ENCODE peak calls at places on chromosomes 2 and 18, in four cellular contexts. One of them, this sample, is unnamed.
A peak's percentile ranks its signal among the peaks of the same experiment; 100 is the strongest.

GRCh38 chr18:52504589-52504988 is 164.6 kb downstream of the DCC start:
- DNase-seq in right lobe of liver: no peak
- DNase-seq in breast epithelium: no peak
- DNase-seq in fibroblast of lung: no peak
- DNase-seq in this sample: no peak

GRCh38 chr18:78814766-78815165 is 164.9 kb upstream of the SALL3 start:
- DNase-seq in right lobe of liver: no peak
- DNase-seq in fibroblast of lung: no peak
- DNase-seq in breast epithelium: no peak
- DNase-seq in this sample: no peak

GRCh38 chr2:241701155-241701404 is 759 bp upstream of the ING5 start:
- DNase-seq in breast epithelium: no peak
- DNase-seq in right lobe of liver: no peak
- DNase-seq in fibroblast of lung: no peak
- DNase-seq in this sample: no peak

GRCh38 chr18:47677952-47678351 is 252.5 kb downstream of the SMAD2 start:
- DNase-seq in breast epithelium: no peak
- DNase-seq in fibroblast of lung: no peak
- DNase-seq in right lobe of liver: no peak
- DNase-seq in this sample: no peak

GRCh38 chr2:203533696-203534471 is 1.2 kb downstream of the RAPH1 start:
- DNase-seq in breast epithelium: no peak
- DNase-seq in fibroblast of lung: peak; percentile 87
- DNase-seq in right lobe of liver: no peak
- DNase-seq in this sample: no peak

GRCh38 chr2:219720956-219721355 is 93.5 kb downstream of the SLC4A3 start:
- DNase-seq in fibroblast of lung: no peak
- DNase-seq in breast epithelium: no peak
- DNase-seq in right lobe of liver: no peak
- DNase-seq in this sample: no peak

GRCh38 chr2:62705859-62706720 is 577 bp downstream of the EHBP1 start:
- DNase-seq in fibroblast of lung: peak; percentile 35
- DNase-seq in breast epithelium: no peak
- DNase-seq in right lobe of liver: peak; percentile 78
- DNase-seq in this sample: no peak

GRCh38 chr2:205637037-205637602 is 45.2 kb upstream of the NRP2 start:
- DNase-seq in right lobe of liver: no peak
- DNase-seq in fibroblast of lung: peak; percentile 12
- DNase-seq in breast epithelium: no peak
- DNase-seq in this sample: no peak

GRCh38 chr2:100242891-100243670 is 79.2 kb downstream of the LONRF2 start:
- DNase-seq in right lobe of liver: peak; percentile 72
- DNase-seq in fibroblast of lung: peak; percentile 44
- DNase-seq in breast epithelium: peak; percentile 39
- DNase-seq in this sample: peak; percentile 67

GRCh38 chr2:111057721-111058120 is 63.0 kb upstream of the BCL2L11 start:
- DNase-seq in right lobe of liver: no peak
- DNase-seq in fibroblast of lung: no peak
- DNase-seq in breast epithelium: no peak
- DNase-seq in this sample: no peak

GRCh38 chr2:170255971-170256370 is 78.0 kb downstream of the MYO3B start:
- DNase-seq in right lobe of liver: no peak
- DNase-seq in fibroblast of lung: peak; percentile 73
- DNase-seq in breast epithelium: no peak
- DNase-seq in this sample: no peak

GRCh38 chr2:64455545-64455944 is 1.6 kb downstream of the LGALSL start:
- DNase-seq in breast epithelium: no peak
- DNase-seq in fibroblast of lung: no peak
- DNase-seq in right lobe of liver: no peak
- DNase-seq in this sample: no peak

GRCh38 chr18:12886498-12887126 is 2.6 kb upstream of the PTPN2 start:
- DNase-seq in right lobe of liver: no peak
- DNase-seq in breast epithelium: no peak
- DNase-seq in fibroblast of lung: no peak
- DNase-seq in this sample: no peak

GRCh38 chr2:203759692-203760365 is 53.4 kb downstream of the CD28 start:
- DNase-seq in right lobe of liver: no peak
- DNase-seq in fibroblast of lung: peak; percentile 95
- DNase-seq in breast epithelium: peak; percentile 31
- DNase-seq in this sample: no peak

GRCh38 chr2:180618570-180618969 is 361.8 kb upstream of the UBE2E3 start:
- DNase-seq in breast epithelium: no peak
- DNase-seq in fibroblast of lung: peak; percentile 17
- DNase-seq in right lobe of liver: no peak
- DNase-seq in this sample: no peak

GRCh38 chr18:13381907-13382682 is 163.5 kb downstream of the LDLRAD4 start:
- DNase-seq in fibroblast of lung: peak; percentile 77
- DNase-seq in right lobe of liver: no peak
- DNase-seq in breast epithelium: peak; percentile 82
- DNase-seq in this sample: no peak

GRCh38 chr18:6315556-6316331 is 99.0 kb downstream of the L3MBTL4 start:
- DNase-seq in fibroblast of lung: no peak
- DNase-seq in right lobe of liver: peak; percentile 32
- DNase-seq in breast epithelium: no peak
- DNase-seq in this sample: no peak

GRCh38 chr2:48589170-48589767 is 28.4 kb upstream of the GTF2A1L start:
- DNase-seq in right lobe of liver: peak; percentile 23
- DNase-seq in fibroblast of lung: peak; percentile 35
- DNase-seq in breast epithelium: no peak
- DNase-seq in this sample: no peak

GRCh38 chr2:148721520-148721931 is 77.0 kb downstream of the EPC2 start:
- DNase-seq in breast epithelium: no peak
- DNase-seq in right lobe of liver: no peak
- DNase-seq in fibroblast of lung: no peak
- DNase-seq in this sample: no peak

GRCh38 chr2:148552675-148553331 is 91.7 kb upstream of the EPC2 start:
- DNase-seq in breast epithelium: no peak
- DNase-seq in right lobe of liver: no peak
- DNase-seq in fibroblast of lung: no peak
- DNase-seq in this sample: no peak

GRCh38 chr18:2050016-2050415 is 521.3 kb downstream of the METTL4 start:
- DNase-seq in breast epithelium: no peak
- DNase-seq in right lobe of liver: no peak
- DNase-seq in fibroblast of lung: peak; percentile 59
- DNase-seq in this sample: no peak

GRCh38 chr2:138421971-138422335 is 79.6 kb upstream of the SPOPL start:
- DNase-seq in right lobe of liver: no peak
- DNase-seq in fibroblast of lung: peak; percentile 90
- DNase-seq in breast epithelium: peak; percentile 60
- DNase-seq in this sample: no peak

GRCh38 chr2:111100087-111100764 is 20.5 kb upstream of the BCL2L11 start:
- DNase-seq in fibroblast of lung: no peak
- DNase-seq in breast epithelium: no peak
- DNase-seq in right lobe of liver: no peak
- DNase-seq in this sample: no peak

GRCh38 chr2:241943961-241944575 is 74.5 kb downstream of the RTP5 start:
- DNase-seq in fibroblast of lung: no peak
- DNase-seq in breast epithelium: no peak
- DNase-seq in right lobe of liver: no peak
- DNase-seq in this sample: no peak

GRCh38 chr2:20434588-20435294 is 12.1 kb upstream of the RHOB start:
- DNase-seq in breast epithelium: no peak
- DNase-seq in fibroblast of lung: no peak
- DNase-seq in right lobe of liver: no peak
- DNase-seq in this sample: no peak

GRCh38 chr18:38751897-38752296 is 1186.3 kb upstream of the CELF4 start:
- DNase-seq in right lobe of liver: no peak
- DNase-seq in breast epithelium: no peak
- DNase-seq in fibroblast of lung: no peak
- DNase-seq in this sample: no peak

GRCh38 chr2:235078914-235079472 is 127.2 kb downstream of the SH3BP4 start:
- DNase-seq in fibroblast of lung: no peak
- DNase-seq in breast epithelium: no peak
- DNase-seq in right lobe of liver: no peak
- DNase-seq in this sample: no peak

GRCh38 chr2:138180691-138181386 is 216.6 kb downstream of the HNMT start:
- DNase-seq in fibroblast of lung: no peak
- DNase-seq in right lobe of liver: no peak
- DNase-seq in breast epithelium: no peak
- DNase-seq in this sample: no peak

GRCh38 chr18:79575891-79576685 is 103.5 kb upstream of the CTDP1 start:
- DNase-seq in fibroblast of lung: peak; percentile 84
- DNase-seq in right lobe of liver: no peak
- DNase-seq in breast epithelium: peak; percentile 80
- DNase-seq in this sample: peak; percentile 10

GRCh38 chr2:149143734-149144133 is 105.2 kb downstream of the LYPD6B start:
- DNase-seq in breast epithelium: no peak
- DNase-seq in right lobe of liver: no peak
- DNase-seq in fibroblast of lung: peak; percentile 71
- DNase-seq in this sample: no peak

GRCh38 chr2:144835634-144836351 is 315.9 kb upstream of the ZEB2 start:
- DNase-seq in fibroblast of lung: peak; percentile 56
- DNase-seq in breast epithelium: no peak
- DNase-seq in right lobe of liver: no peak
- DNase-seq in this sample: no peak

DNA sequence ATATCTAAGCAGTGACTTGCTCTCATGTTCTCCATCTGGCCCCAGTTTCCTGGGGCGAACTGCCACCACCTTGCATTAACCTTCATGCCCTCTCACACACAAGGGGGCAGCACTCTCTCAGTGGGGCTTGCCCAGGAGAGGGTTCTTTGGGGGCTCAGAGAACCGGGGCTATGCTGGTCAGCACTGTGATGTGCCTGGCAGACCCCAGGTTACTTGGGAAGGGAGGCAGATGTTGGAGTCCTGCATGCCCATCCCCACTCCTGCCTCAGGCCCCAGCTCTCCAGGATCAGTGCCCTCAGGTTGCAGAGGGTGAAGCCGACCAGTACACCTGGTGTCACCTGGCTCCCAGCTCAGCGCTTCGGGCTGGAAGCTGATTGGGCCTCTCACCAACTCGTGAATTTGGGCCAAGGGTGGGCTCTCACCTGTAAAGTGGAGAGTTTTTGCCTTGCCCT is 396.2 kb upstream of the HS6ST1 start:
- DNase-seq in fibroblast of lung: no peak
- DNase-seq in right lobe of liver: no peak
- DNase-seq in breast epithelium: no peak
- DNase-seq in this sample: no peak
- TF ChIP-seq CTCF in fibroblast of lung: no peak
- TF ChIP-seq CTCF in right lobe of liver: no peak
- TF ChIP-seq CTCF in breast epithelium: no peak
- TF ChIP-seq CTCF in this sample: no peak

GRCh38 chr18:37476182-37476581 is 89.4 kb downstream of the CELF4 start:
- DNase-seq in fibroblast of lung: no peak
- DNase-seq in breast epithelium: no peak
- DNase-seq in right lobe of liver: no peak
- DNase-seq in this sample: no peak
- TF ChIP-seq CTCF in fibroblast of lung: peak; percentile 45
- TF ChIP-seq CTCF in breast epithelium: peak; percentile 30
- TF ChIP-seq CTCF in right lobe of liver: peak; percentile 21
- TF ChIP-seq CTCF in this sample: no peak

GRCh38 chr2:16552202-16552601 is 113.4 kb downstream of the CYRIA start:
- DNase-seq in right lobe of liver: no peak
- DNase-seq in breast epithelium: no peak
- DNase-seq in fibroblast of lung: no peak
- DNase-seq in this sample: no peak

GRCh38 chr2:16548036-16548435 is 117.6 kb downstream of the CYRIA start:
- DNase-seq in right lobe of liver: no peak
- DNase-seq in fibroblast of lung: no peak
- DNase-seq in breast epithelium: no peak
- DNase-seq in this sample: no peak

GRCh38 chr2:16554184-16554583 is 111.5 kb downstream of the CYRIA start:
- DNase-seq in fibroblast of lung: no peak
- DNase-seq in breast epithelium: no peak
- DNase-seq in right lobe of liver: no peak
- DNase-seq in this sample: no peak

GRCh38 chr2:16553222-16553621 is 112.4 kb downstream of the CYRIA start:
- DNase-seq in right lobe of liver: no peak
- DNase-seq in fibroblast of lung: peak; percentile 15
- DNase-seq in breast epithelium: no peak
- DNase-seq in this sample: no peak
- TF ChIP-seq CTCF in right lobe of liver: peak; percentile 50
- TF ChIP-seq CTCF in fibroblast of lung: peak; percentile 51
- TF ChIP-seq CTCF in breast epithelium: peak; percentile 39
- TF ChIP-seq CTCF in this sample: no peak

DNA sequence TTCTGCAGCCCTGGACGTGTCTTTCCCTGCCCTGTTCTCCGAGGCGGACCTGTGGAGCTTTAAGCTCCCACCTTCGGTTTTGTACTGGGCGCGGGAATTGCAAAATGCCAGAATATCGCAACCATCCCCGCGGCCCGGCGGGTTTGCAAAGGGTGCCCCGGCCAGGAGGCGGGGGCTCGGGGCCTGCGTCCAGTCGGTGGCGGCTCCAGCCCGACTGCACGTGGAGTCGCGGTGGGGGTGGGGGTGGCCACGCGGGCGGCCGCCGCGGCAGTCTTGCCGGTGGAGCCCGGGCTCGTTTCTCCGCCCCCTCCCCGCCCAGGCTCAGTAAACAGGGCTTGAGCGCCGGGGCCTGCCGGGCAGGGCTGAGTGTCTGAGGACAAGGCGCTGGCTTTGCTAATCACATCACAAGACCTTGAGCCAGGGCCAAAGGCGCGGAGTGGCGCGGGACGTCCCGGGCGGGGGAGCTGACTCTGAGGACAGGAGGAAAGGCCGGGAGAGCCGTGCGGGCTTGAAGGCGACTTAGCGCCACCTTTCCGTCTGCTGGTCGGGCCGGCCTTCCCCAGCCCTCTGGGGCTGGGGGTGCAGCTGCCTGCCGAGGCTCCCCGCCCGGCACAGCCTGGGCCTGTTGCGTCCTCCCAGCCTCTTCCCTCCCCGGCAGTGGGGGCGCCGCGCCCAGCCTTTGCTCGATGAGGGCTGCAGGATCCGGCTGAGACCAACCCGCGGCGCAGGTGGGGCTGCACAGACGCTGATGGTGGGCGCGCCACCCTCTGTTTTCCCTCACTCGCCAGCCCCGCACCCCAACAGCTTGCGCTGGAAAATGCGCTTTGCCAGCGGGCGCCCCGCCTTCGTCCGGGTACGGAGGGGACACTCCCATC is 786 bp upstream of the ZFP36L2 start:
- DNase-seq in fibroblast of lung: peak; percentile 78
- DNase-seq in right lobe of liver: peak; percentile 95
- DNase-seq in breast epithelium: peak; percentile 94
- DNase-seq in this sample: peak; percentile 74
- TF ChIP-seq CTCF in fibroblast of lung: no peak
- TF ChIP-seq CTCF in right lobe of liver: no peak
- TF ChIP-seq CTCF in breast epithelium: peak; percentile 47
- TF ChIP-seq CTCF in this sample: no peak